ENCODE peak calls at places on chromosome 1, in six cellular contexts. O, E, F, Q, M and A are unnamed samples.

GRCh38 chr1:23639460-23639859 is 52.1 kb upstream of the RPL11 start:
- DNase-seq in O (no peak), E (no peak), F (no peak), Q (no peak), M (no peak), A (peak)

GRCh38 chr1:41799723-41800122 is 119.0 kb downstream of the HIVEP3 start:
- DNase-seq in O (no peak), E (no peak), F (no peak), Q (no peak), M (peak), A (peak)

GRCh38 chr1:52670599-52670998 is 27.5 kb downstream of the COA7 start:
- DNase-seq in O (no peak), E (no peak), F (no peak), Q (no peak), M (no peak), A (no peak)

GRCh38 chr1:12620142-12620865 is 2.3 kb upstream of the DHRS3 start:
- DNase-seq in O (no peak), E (no peak), F (no peak), Q (no peak), M (peak), A (peak)

GRCh38 chr1:2204384-2205190 is 10.0 kb upstream of the FAAP20 start:
- DNase-seq in O (peak), E (peak), F (peak), Q (no peak), M (peak), A (peak)

GRCh38 chr1:226973898-226974543 is 33.9 kb downstream of the COQ8A start:
- DNase-seq in O (peak), E (no peak), F (peak), Q (peak), M (peak), A (peak)

GRCh38 chr1:70486676-70487470 is 75.8 kb downstream of the CTH start:
- DNase-seq in O (peak), E (no peak), F (peak), Q (peak), M (peak), A (peak)

GRCh38 chr1:22428672-22429071 is 23.0 kb upstream of the ZBTB40 start:
- DNase-seq in O (peak), E (peak), F (peak), Q (peak), M (peak), A (peak)

GRCh38 chr1:151944859-151945575 is 35.7 kb upstream of the THEM4 start:
- DNase-seq in O (no peak), E (no peak), F (no peak), Q (no peak), M (no peak), A (peak)

GRCh38 chr1:10495475-10495817 is 20.7 kb downstream of the PEX14 start:
- DNase-seq in O (no peak), E (no peak), F (no peak), Q (no peak), M (no peak), A (no peak)

GRCh38 chr1:117060441-117061317 is 553 bp downstream of the TTF2 start:
- DNase-seq in O (peak), E (no peak), F (peak), Q (peak), M (peak), A (peak)

GRCh38 chr1:14108356-14109275 is 408.6 kb downstream of the PRDM2 start:
- DNase-seq in O (peak), E (no peak), F (no peak), Q (no peak), M (peak), A (no peak)

GRCh38 chr1:41955461-41956159 is 36.9 kb upstream of the HIVEP3 start:
- DNase-seq in O (peak), E (peak), F (peak), Q (peak), M (peak), A (peak)

GRCh38 chr1:18511469-18511997 is 30.8 kb downstream of the KLHDC7A start:
- DNase-seq in O (no peak), E (peak), F (no peak), Q (no peak), M (no peak), A (no peak)

GRCh38 chr1:227390525-227390924 is 72.2 kb upstream of the CDC42BPA start:
- DNase-seq in O (no peak), E (no peak), F (no peak), Q (no peak), M (no peak), A (peak)

GRCh38 chr1:223500560-223501425 is 107.6 kb downstream of the CCDC185 start:
- DNase-seq in O (peak), E (no peak), F (no peak), Q (peak), M (peak), A (peak)

GRCh38 chr1:110328700-110329099 is 10.5 kb upstream of the RBM15 start:
- DNase-seq in O (no peak), E (no peak), F (no peak), Q (no peak), M (no peak), A (no peak)
- H3K4me2 ChIP-seq in O (no peak), E (no peak), F (no peak), Q (no peak), M (no peak), A (no peak)

GRCh38 chr1:201403359-201403758 is 4.2 kb upstream of the LAD1 start:
- DNase-seq in O (no peak), E (no peak), F (no peak), Q (no peak), M (no peak), A (no peak)

GRCh38 chr1:201401700-201402099 is 2.6 kb upstream of the LAD1 start:
- DNase-seq in O (no peak), E (no peak), F (no peak), Q (no peak), M (no peak), A (no peak)

GRCh38 chr1:201404722-201405483 is 5.8 kb upstream of the LAD1 start:
- DNase-seq in O (no peak), E (no peak), F (no peak), Q (no peak), M (no peak), A (no peak)

GRCh38 chr1:201405484-201405831 is 6.3 kb upstream of the LAD1 start:
- DNase-seq in O (peak), E (no peak), F (no peak), Q (no peak), M (peak), A (no peak)

DNA sequence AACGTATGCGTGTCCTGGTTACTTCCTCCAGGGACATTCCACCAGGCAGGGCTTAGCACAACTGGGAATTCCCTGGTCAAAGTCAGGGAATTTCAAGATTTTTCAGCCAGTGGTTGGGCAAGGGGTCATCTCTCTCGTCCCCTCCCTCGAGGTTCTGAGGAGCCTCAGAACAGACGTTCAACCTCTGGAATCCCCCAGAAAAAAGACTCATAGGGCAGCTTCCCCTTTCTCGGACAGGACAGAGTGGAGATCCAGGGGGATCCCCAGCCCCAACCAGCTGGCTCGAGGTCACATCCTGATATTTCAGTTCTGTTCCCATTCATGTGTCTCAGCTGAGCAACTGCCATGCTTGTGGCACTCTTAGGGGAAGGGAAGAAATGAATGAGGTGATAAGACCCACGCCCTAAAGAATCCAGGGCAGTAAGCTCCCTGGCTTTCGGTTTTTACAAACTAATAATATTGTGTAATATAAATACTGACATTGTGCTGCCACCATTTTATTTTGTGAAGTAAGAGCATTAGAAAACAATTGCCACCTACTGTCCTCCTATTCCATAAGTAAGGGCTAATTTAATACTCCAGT is 5.0 kb upstream of the LAD1 start:
- DNase-seq in O (no peak), E (no peak), F (no peak), Q (no peak), M (no peak), A (no peak)
- H3K4me2 ChIP-seq in O (no peak), E (no peak), F (no peak), Q (no peak), M (no peak), A (no peak)

DNA sequence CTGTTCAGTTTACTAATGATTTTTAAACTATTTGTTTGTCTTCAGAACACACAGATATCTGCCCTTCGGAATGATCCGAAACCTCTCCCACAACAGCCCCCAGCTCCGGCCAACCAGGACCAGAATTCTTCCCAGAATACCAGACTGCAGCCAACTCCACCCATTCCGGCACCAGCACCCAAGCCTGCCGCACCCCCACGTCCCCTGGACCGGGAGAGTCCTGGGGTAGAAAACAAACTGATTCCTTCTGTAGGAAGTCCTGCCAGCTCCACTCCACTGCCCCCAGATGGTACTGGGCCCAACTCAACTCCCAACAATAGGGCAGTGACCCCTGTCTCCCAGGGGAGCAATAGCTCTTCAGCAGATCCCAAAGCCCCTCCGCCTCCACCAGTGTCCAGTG is 51.6 kb downstream of the ACP6 start:
- DNase-seq in O (no peak), E (no peak), F (no peak), Q (no peak), M (no peak), A (no peak)
- H3K4me2 ChIP-seq in O (no peak), E (no peak), F (no peak), Q (no peak), M (no peak), A (no peak)

DNA sequence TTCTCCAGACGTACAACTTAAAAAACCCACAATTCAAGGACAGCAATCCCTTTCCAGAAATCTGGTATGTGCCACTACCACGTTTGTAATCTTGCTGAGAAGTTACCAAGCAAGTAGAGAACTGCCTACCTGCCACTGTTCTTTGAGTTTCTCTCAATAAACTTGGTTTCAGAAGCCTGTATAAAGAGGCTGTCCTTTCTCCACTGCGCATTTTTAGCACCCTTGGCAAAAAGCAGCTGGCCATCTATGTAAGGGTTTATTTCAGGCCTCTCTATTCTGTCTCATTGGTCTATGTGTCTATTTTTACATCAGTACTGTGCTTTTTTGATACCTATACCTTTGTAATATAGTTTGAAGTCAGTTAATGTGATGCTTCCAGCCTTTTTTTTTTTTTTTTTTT is 665.1 kb upstream of the BRINP3 start:
- DNase-seq in O (no peak), E (no peak), F (no peak), Q (no peak), M (no peak), A (no peak)
- H3K4me2 ChIP-seq in O (no peak), E (no peak), F (no peak), Q (no peak), M (no peak), A (no peak)

GRCh38 chr1:68233202-68233601 is 879 bp upstream of the WLS start:
- DNase-seq in O (no peak), E (peak), F (no peak), Q (no peak), M (no peak), A (no peak)
- H3K4me2 ChIP-seq in O (peak), E (peak), F (peak), Q (peak), M (peak), A (peak)

GRCh38 chr1:229409616-229410369 is 24.1 kb downstream of the ACTA1 start:
- DNase-seq in O (peak), E (peak), F (no peak), Q (no peak), M (no peak), A (peak)
- H3K4me2 ChIP-seq in O (peak), E (no peak), F (no peak), Q (no peak), M (no peak), A (no peak)

GRCh38 chr1:57867001-57867400 is 443.1 kb upstream of the DAB1 start:
- DNase-seq in O (peak), E (no peak), F (no peak), Q (no peak), M (no peak), A (no peak)

GRCh38 chr1:57868895-57869294 is 445.0 kb upstream of the DAB1 start:
- DNase-seq in O (no peak), E (no peak), F (no peak), Q (no peak), M (no peak), A (no peak)

GRCh38 chr1:57874426-57874825 is 450.6 kb upstream of the DAB1 start:
- DNase-seq in O (peak), E (no peak), F (no peak), Q (no peak), M (no peak), A (no peak)

GRCh38 chr1:57872913-57873312 is 449.1 kb upstream of the DAB1 start:
- DNase-seq in O (no peak), E (no peak), F (no peak), Q (no peak), M (no peak), A (no peak)
- H3K4me2 ChIP-seq in O (no peak), E (no peak), F (no peak), Q (no peak), M (no peak), A (no peak)

DNA sequence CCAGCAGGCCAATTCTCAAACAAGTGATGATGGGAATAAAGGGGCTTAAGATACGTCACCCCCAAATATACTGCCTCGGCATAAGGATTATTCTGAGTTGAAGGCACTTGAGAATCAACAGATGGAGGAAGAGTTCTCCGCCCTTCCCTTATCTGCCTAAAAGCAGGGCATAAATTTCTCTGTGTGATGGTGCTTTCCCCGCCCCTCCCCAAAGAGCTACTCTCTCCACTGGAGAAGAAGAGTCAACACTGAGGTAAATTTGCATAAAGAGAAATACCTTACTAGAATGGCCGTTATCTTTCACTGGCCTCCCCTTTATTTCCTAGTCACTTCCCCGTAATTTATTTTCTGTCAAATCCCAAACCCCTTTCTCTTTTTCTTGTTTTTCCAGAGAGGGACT is 18.7 kb downstream of the BECN2 start:
- DNase-seq in O (no peak), E (no peak), F (no peak), Q (no peak), M (no peak), A (no peak)
- H3K4me2 ChIP-seq in O (no peak), E (no peak), F (no peak), Q (no peak), M (no peak), A (no peak)

GRCh38 chr1:207034998-207035397 is 2.4 kb upstream of the C1orf116 start:
- DNase-seq in O (peak), E (no peak), F (peak), Q (peak), M (peak), A (peak)

GRCh38 chr1:207035877-207036558 is 3.5 kb upstream of the C1orf116 start:
- DNase-seq in O (no peak), E (no peak), F (no peak), Q (no peak), M (peak), A (peak)

GRCh38 chr1:207033302-207033701 is 746 bp upstream of the C1orf116 start:
- DNase-seq in O (no peak), E (no peak), F (no peak), Q (no peak), M (peak), A (no peak)

GRCh38 chr1:207032528-207033017 is at the start of gene C1orf116:
- DNase-seq in O (peak), E (peak), F (no peak), Q (peak), M (peak), A (no peak)

GRCh38 chr1:207034208-207034607 is 1.7 kb upstream of the C1orf116 start:
- DNase-seq in O (no peak), E (no peak), F (no peak), Q (no peak), M (no peak), A (peak)
- H3K4me2 ChIP-seq in O (no peak), E (no peak), F (no peak), Q (peak), M (peak), A (no peak)

GRCh38 chr1:39413902-39414528 is 77.4 kb upstream of the BMP8A start:
- DNase-seq in O (no peak), E (no peak), F (no peak), Q (no peak), M (no peak), A (no peak)
- H3K4me2 ChIP-seq in O (peak), E (peak), F (peak), Q (peak), M (peak), A (peak)